ENCODE peak calls at places on chromosome 10, in six cellular contexts. M is WTC11; H is retinal pigment epithelial cell; D is esophagus squamous epithelium; I is stomach; C is CD4-positive, alpha-beta T cell. L is an unnamed sample.

GRCh38 chr10:19730071-19730470 is 86.2 kb upstream of the PLXDC2 start:
- DNase-seq in C (no peak), I (no peak), H (no peak), M (no peak), D (no peak), L (no peak)

GRCh38 chr10:72846225-72846624 is 47.3 kb upstream of the OIT3 start:
- DNase-seq in M (no peak), C (no peak), I (no peak), H (peak; percentile 18), D (no peak), L (no peak)

GRCh38 chr10:16809074-16809718 is 8.0 kb downstream of the RSU1 start:
- DNase-seq in D (no peak), C (peak; percentile 46), M (peak; percentile 72), I (peak; percentile 38), H (no peak), L (no peak)

GRCh38 chr10:110410329-110411046 is 87.2 kb upstream of the DUSP5 start:
- DNase-seq in D (no peak), H (peak; percentile 98), M (no peak), I (peak; percentile 76), C (no peak), L (no peak)

GRCh38 chr10:118982366-118982765 is 47.1 kb upstream of the NANOS1 start:
- DNase-seq in M (no peak), I (no peak), C (no peak), H (no peak), D (no peak), L (no peak)

GRCh38 chr10:89280501-89280900 is 21.3 kb upstream of the IFIT2 start:
- DNase-seq in H (no peak), D (no peak), C (no peak), I (no peak), M (no peak), L (no peak)

GRCh38 chr10:92790449-92790848 is 57.9 kb upstream of the EXOC6 start:
- DNase-seq in C (no peak), H (no peak), M (no peak), I (no peak), D (no peak), L (no peak)

GRCh38 chr10:122639801-122640200 is 59.8 kb downstream of the C10orf120 start:
- DNase-seq in H (no peak), I (no peak), D (no peak), C (no peak), M (no peak), L (no peak)

GRCh38 chr10:17348111-17349008 is 106.0 kb downstream of the ST8SIA6 start:
- DNase-seq in I (no peak), D (no peak), H (peak; percentile 73), C (no peak), M (no peak), L (no peak)

GRCh38 chr10:42943025-42943818 is 133.6 kb upstream of the RET start:
- DNase-seq in H (no peak), I (peak; percentile 23), D (no peak), C (no peak), M (no peak), L (no peak)

GRCh38 chr10:119103687-119104652 is at the start of gene DENND10:
- DNase-seq in H (peak; percentile 30), I (peak; percentile 85), M (peak; percentile 84), D (peak; percentile 52), C (peak; percentile 71), L (peak; percentile 85)

GRCh38 chr10:86329896-86330680 is 36.5 kb downstream of the GRID1 start:
- DNase-seq in C (no peak), D (no peak), H (no peak), M (no peak), I (no peak), L (no peak)

GRCh38 chr10:124918906-124919305 is 23.0 kb upstream of the ZRANB1 start:
- DNase-seq in M (no peak), D (no peak), I (no peak), C (no peak), H (no peak), L (no peak)

GRCh38 chr10:119313645-119314044 is 106.3 kb downstream of the GRK5 start:
- DNase-seq in H (no peak), D (no peak), I (no peak), M (no peak), C (no peak), L (peak; percentile 84)

GRCh38 chr10:70459771-70460490 is 18.4 kb upstream of the NODAL start:
- DNase-seq in D (no peak), C (no peak), I (no peak), M (peak; percentile 38), H (no peak), L (no peak)

GRCh38 chr10:4283841-4284610 is 499.0 kb upstream of the KLF6 start:
- DNase-seq in C (no peak), H (no peak), I (peak; percentile 37), M (no peak), D (no peak), L (no peak)

GRCh38 chr10:329361-330099 is 194.3 kb downstream of the ZMYND11 start:
- DNase-seq in M (peak; percentile 31), D (no peak), C (peak; percentile 24), I (peak; percentile 93), H (peak; percentile 83), L (no peak)

GRCh38 chr10:5968037-5968680 is 9.2 kb downstream of the IL15RA start:
- DNase-seq in C (no peak), D (no peak), H (no peak), I (peak; percentile 11), M (no peak), L (no peak)

GRCh38 chr10:50918529-50918928 is 33.1 kb upstream of the A1CF start:
- DNase-seq in H (no peak), M (no peak), C (no peak), I (no peak), D (no peak), L (no peak)

DNA sequence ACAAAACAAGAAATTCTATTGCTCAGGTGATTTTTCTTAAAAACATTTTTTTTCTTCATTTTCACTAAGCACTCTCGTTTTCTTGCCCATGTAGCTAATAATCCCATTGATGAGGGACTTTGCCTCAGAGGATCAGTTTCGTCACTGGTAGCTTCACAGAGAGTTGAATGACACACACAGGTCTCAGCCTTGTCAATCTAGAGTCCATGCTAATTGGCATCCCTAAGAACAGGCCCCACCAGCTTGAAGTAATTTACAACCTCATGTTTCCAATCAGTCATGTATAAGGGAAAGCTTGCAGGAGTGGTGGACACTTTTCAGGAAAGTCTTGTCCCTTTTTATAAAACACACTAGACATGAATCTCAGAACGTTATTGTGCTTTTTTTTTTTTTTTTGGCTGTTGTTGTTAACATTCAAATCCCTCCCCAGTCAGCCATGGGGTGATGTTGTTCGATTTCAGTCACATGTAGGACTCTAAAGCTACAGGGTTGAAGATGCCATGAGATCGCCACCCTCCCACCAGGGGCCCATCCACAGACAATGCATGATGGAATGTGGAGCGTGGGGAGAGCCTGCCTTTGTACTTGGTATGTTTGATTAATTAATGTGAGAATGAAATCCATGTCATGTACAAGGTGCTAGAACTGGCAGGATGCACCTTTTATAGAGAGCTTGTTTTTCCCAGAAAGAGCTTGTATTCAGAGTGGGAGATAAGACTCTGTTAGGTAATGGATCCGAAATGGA is 232.4 kb upstream of the FZD8 start:
- DNase-seq in C (no peak), I (no peak), H (no peak), M (no peak), D (no peak), L (no peak)
- TF ChIP-seq CTCF in C (no peak), I (no peak), H (no peak), M (no peak), D (no peak), L (no peak)

GRCh38 chr10:33485276-33485675 is 150.8 kb upstream of the NRP1 start:
- DNase-seq in H (no peak), C (no peak), M (no peak), I (no peak), D (no peak), L (no peak)

GRCh38 chr10:33489606-33490176 is 155.2 kb upstream of the NRP1 start:
- DNase-seq in M (no peak), H (no peak), I (no peak), D (no peak), C (no peak), L (no peak)

GRCh38 chr10:33483124-33483794 is 148.8 kb upstream of the NRP1 start:
- DNase-seq in I (no peak), D (no peak), M (no peak), H (no peak), C (no peak), L (no peak)

GRCh38 chr10:33484787-33485186 is 150.3 kb upstream of the NRP1 start:
- DNase-seq in I (no peak), D (no peak), M (no peak), C (no peak), H (peak; percentile 23), L (no peak)

DNA sequence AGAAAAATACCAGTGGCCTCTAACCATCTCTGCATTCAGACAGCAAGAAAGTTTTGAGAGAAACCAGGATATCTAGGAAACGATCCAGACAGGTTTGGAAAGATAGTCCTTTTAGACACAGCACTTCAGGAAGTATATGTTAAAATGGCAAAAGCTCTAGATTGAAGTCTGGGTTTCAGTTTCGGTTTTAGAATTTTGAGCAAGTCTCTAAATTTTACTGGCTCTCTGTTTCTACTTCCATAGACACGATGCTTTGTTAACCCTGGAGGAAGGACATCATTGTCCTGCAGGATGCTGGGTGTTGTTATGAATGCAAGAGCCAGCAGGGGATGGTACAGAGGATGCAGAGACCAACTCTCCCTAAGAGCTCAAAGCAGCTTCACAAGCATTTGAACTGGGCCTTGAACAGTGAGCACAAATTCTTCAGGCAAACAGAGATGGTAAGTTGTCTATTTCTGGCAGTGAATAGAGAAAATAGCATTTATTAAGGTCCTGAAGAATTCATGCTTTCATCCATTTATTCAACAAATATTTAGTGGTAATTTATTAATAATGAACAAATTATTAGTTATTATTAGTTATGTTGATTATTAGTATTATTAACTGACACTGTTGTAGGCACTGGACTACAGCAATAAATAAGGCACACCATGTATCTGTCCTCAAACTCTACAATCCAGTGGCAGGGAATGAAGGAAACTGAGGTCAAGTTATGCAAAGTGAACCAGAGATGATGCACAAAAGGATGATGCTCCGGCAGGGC is 152.7 kb upstream of the NRP1 start:
- DNase-seq in M (no peak), C (no peak), D (no peak), I (no peak), H (no peak), L (no peak)
- TF ChIP-seq CTCF in M (no peak), C (no peak), D (no peak), I (no peak), H (no peak), L (no peak)

GRCh38 chr10:90945496-90946070 is 24.7 kb upstream of the ANKRD1 start:
- DNase-seq in C (no peak), H (no peak), I (no peak), D (no peak), M (no peak), L (no peak)

GRCh38 chr10:90939125-90939524 is 18.2 kb upstream of the ANKRD1 start:
- DNase-seq in M (no peak), C (no peak), H (no peak), I (no peak), D (no peak), L (no peak)

GRCh38 chr10:90947025-90947960 is 26.4 kb upstream of the ANKRD1 start:
- DNase-seq in C (no peak), D (no peak), I (no peak), H (no peak), M (no peak), L (peak; percentile 19)

GRCh38 chr10:90939648-90940047 is 18.8 kb upstream of the ANKRD1 start:
- DNase-seq in C (no peak), D (no peak), H (no peak), I (no peak), M (no peak), L (no peak)

GRCh38 chr10:90944759-90945158 is 23.9 kb upstream of the ANKRD1 start:
- DNase-seq in H (no peak), M (no peak), D (no peak), C (no peak), I (no peak), L (no peak)
- TF ChIP-seq CTCF in H (no peak), M (no peak), D (no peak), C (no peak), I (no peak), L (no peak)

GRCh38 chr10:77974396-77975074 is 48.0 kb upstream of the DLG5 start:
- DNase-seq in D (no peak), C (no peak), H (no peak), M (peak; percentile 66), I (peak; percentile 44), L (no peak)
- TF ChIP-seq CTCF in D (peak; percentile 17), C (no peak), H (peak; percentile 68), M (peak; percentile 52), I (no peak), L (peak; percentile 49)

L was measured in GM06990.